ENCODE peak calls at places on chromosomes 11 and 22, in five cellular contexts. Z is heart right ventricle; R is CD4-positive, alpha-beta T cell; L is upper lobe of left lung; P is PC-3. J is an unnamed sample. For H3K27me3, the result is how much of the 10 kb centered on the place peaks cover.

GRCh38 chr11:125299061-125299616 is 134.6 kb downstream of the PKNOX2 start:
- DNase-seq in Z (no peak), R (no peak), L (no peak), P (no peak), J (no peak)

GRCh38 chr11:75582935-75583709 is 21.1 kb downstream of the SERPINH1 start:
- DNase-seq in Z (peak), R (no peak), L (peak), P (peak), J (no peak)

GRCh38 chr11:101346591-101346990 is 217.0 kb upstream of the PGR start:
- DNase-seq in Z (no peak), R (no peak), L (no peak), P (peak), J (no peak)

GRCh38 chr11:19769820-19770219 is 57.2 kb downstream of the NAV2 start:
- DNase-seq in Z (no peak), R (no peak), L (no peak), P (peak), J (no peak)

GRCh38 chr11:120343429-120343828 is 7.2 kb downstream of the ARHGEF12 start:
- DNase-seq in Z (no peak), R (no peak), L (no peak), P (no peak), J (no peak)

GRCh38 chr11:69207165-69207889 is 51.6 kb downstream of the SMIM38 start:
- DNase-seq in Z (no peak), R (peak), L (no peak), P (no peak), J (no peak)

GRCh38 chr22:43378011-43378704 is 33.7 kb upstream of the MPPED1 start:
- DNase-seq in Z (no peak), R (no peak), L (no peak), P (no peak), J (no peak)

GRCh38 chr11:76690736-76691135 is 20.2 kb upstream of the LRRC32 start:
- DNase-seq in Z (no peak), R (no peak), L (no peak), P (no peak), J (no peak)

GRCh38 chr11:128022007-128022368 is 565.4 kb downstream of the ETS1 start:
- DNase-seq in Z (no peak), R (no peak), L (no peak), P (peak), J (no peak)

GRCh38 chr22:40323681-40324083 is 22.6 kb upstream of the ADSL start:
- DNase-seq in Z (no peak), R (no peak), L (no peak), P (no peak), J (no peak)

GRCh38 chr11:62724171-62724570 is 3.1 kb downstream of the HNRNPUL2 start:
- DNase-seq in Z (no peak), R (no peak), L (no peak), P (no peak), J (no peak)

GRCh38 chr11:2114430-2115241 is 24.6 kb downstream of the IGF2 start:
- DNase-seq in Z (no peak), R (no peak), L (peak), P (no peak), J (no peak)

GRCh38 chr11:92839450-92839849 is 130.0 kb upstream of the MTNR1B start:
- DNase-seq in Z (no peak), R (no peak), L (no peak), P (no peak), J (no peak)

GRCh38 chr22:22943521-22944267 is 56.1 kb downstream of the IGLL5 start:
- DNase-seq in Z (no peak), R (peak), L (no peak), P (no peak), J (peak)

GRCh38 chr11:13140873-13141655 is 131.9 kb downstream of the RASSF10 start:
- DNase-seq in Z (no peak), R (no peak), L (peak), P (peak), J (no peak)

GRCh38 chr22:22161924-22162851 is 82.4 kb upstream of the VPREB1 start:
- DNase-seq in Z (no peak), R (no peak), L (no peak), P (no peak), J (no peak)

GRCh38 chr22:38327805-38328204 is 10.6 kb upstream of the CSNK1E start:
- DNase-seq in Z (no peak), R (no peak), L (peak), P (peak), J (no peak)

GRCh38 chr22:38023045-38023444 is 34.2 kb upstream of the PICK1 start:
- DNase-seq in Z (no peak), R (no peak), L (no peak), P (no peak), J (no peak)

GRCh38 chr11:45664376-45665205 is 831 bp downstream of the CHST1 start:
- DNase-seq in Z (no peak), R (no peak), L (peak), P (no peak), J (no peak)

GRCh38 chr11:45663486-45664375 is 1.7 kb downstream of the CHST1 start:
- DNase-seq in Z (no peak), R (no peak), L (peak), P (peak), J (no peak)

GRCh38 chr11:45665933-45666647 is 668 bp upstream of the CHST1 start:
- DNase-seq in Z (no peak), R (no peak), L (no peak), P (no peak), J (no peak)

GRCh38 chr11:45666648-45667642 is 1.5 kb upstream of the CHST1 start:
- DNase-seq in Z (no peak), R (no peak), L (no peak), P (no peak), J (peak)

DNA sequence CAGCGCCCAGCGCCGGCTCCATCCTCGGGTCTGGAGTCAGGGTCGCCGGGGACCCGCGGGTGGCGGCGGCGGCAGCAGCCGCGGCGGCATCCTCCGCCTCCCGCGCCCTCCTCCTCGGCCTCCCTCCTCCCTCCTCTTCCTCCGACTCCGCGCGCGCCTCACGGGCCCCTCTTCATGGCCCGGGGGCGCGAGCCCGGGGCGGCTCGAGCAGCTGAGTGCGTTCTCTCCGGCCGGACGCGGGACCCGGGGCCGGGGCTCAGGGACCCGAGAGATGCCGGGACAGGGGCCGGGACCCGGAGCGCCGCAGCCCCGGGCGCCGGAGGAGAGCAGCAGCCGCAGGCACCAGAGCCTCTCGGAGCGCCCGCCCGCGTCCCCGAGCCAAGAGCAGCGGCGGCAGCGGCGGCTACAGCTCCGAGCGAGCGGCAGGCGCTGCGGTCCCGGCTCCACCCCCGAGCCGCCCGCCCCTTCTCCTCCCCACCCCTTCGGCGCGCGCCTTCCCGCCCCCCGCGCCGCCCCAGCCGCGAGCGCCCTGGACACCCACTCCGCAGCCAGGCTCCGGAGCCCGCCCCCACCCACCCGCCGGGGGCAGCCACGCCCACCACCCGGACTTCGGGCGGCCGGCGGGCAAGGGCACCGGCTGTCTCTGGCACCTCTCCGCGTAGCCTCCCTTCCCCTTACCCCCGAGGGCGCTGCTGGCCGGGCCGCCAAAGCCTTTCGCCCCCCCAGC is at the start of gene CHST1:
- DNase-seq in Z (peak), R (no peak), L (peak), P (no peak), J (peak)
- H3K27me3 ChIP-seq in Z (under half), R (half or more), L (under half), P (half or more), J (under half)

DNA sequence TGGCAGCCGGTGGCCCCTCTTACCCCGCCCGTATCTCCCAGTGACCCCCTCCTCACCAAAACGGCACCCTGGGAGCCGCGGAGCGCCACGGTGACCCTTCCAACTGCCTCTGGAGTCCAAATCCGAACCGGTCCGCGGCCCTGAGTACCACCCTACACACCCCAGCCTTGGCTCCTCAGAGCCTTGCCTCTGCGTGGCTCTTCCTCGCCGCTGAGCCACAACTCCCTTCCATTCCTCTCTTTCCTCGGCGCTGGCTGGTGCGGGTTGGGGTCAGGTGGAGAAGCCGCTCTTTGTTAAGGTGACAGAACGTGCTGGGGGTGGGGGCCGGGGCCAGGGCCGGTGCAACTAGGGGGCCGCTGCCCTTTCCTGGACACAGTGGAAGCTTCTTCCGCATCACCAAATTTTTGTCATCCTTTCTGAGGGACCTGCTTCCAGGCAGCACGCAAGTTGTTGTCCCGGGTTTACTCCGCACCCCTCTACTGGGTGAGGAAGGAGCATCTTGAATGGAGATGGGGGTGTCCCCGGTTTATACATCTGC is 6.5 kb downstream of the ALX4 start:
- DNase-seq in Z (no peak), R (no peak), L (peak), P (no peak), J (no peak)
- TF ChIP-seq CTCF in Z (no peak), R (no peak), L (no peak), P (no peak), J (no peak)

DNA sequence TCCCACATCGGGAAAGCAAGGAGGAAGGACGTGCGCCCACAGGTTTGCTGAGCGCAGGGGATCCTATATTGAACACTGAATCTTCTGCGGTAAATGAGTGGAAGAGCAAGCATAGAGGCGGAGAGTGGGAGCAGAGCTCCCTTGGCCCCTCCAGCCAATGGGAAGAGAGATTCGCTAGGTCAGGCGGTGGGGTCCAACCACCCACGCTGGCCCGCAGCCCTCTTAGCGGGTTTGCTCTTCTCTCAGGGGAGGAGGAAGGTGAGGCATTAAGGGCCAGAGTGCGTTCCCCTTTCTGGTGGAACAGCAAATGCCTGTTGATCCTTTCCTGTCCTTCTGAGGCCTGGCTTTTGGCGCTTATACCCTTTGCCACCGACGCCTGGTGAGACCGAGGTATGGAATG is 10.6 kb downstream of the NLRP14 start:
- DNase-seq in Z (no peak), R (no peak), L (peak), P (no peak), J (no peak)
- H3K27ac ChIP-seq in Z (no peak), R (no peak), L (no peak), P (no peak), J (no peak)

GRCh38 chr22:49648053-49648452 is 179.6 kb downstream of the BRD1 start:
- DNase-seq in Z (no peak), R (no peak), L (peak), P (no peak), J (no peak)
- H3K27me3 ChIP-seq in Z (under half), R (under half), L (under half), P (under half), J (under half)

J was measured in dorsolateral prefrontal cortex.